ENCODE peak calls at places on chromosome 17, in five cellular contexts. Y is EL, N is GM18507, P is progenitor cell of endocrine pancreas, S is AG09319. T is an unnamed sample.

GRCh38 chr17:37106049-37106448 is 157.3 kb downstream of the AATF start:
- DNase-seq in Y (no peak), N (no peak), P (no peak), S (no peak), T (no peak)

GRCh38 chr17:68176770-68177169 is 71.1 kb upstream of the AMZ2 start:
- DNase-seq in Y (no peak), N (no peak), P (no peak), S (no peak), T (no peak)

GRCh38 chr17:10127819-10128375 is 70.5 kb downstream of the GAS7 start:
- DNase-seq in Y (peak; percentile 81), N (no peak), P (no peak), S (peak; percentile 65), T (peak; percentile 71)

GRCh38 chr17:66540131-66540781 is 237.8 kb downstream of the PRKCA start:
- DNase-seq in Y (peak; percentile 85), N (no peak), P (no peak), S (no peak), T (no peak)

GRCh38 chr17:1904273-1905052 is 74.7 kb downstream of the RPA1 start:
- DNase-seq in Y (no peak), N (no peak), P (no peak), S (no peak), T (no peak)

GRCh38 chr17:45733781-45734180 is 50.3 kb upstream of the CRHR1 start:
- DNase-seq in Y (no peak), N (no peak), P (no peak), S (no peak), T (no peak)

GRCh38 chr17:78797213-78797612 is 15.1 kb upstream of the CYTH1 start:
- DNase-seq in Y (no peak), N (no peak), P (no peak), S (no peak), T (no peak)

GRCh38 chr17:1414001-1414574 is 14.1 kb upstream of the YWHAE start:
- DNase-seq in Y (no peak), N (no peak), P (no peak), S (no peak), T (no peak)

GRCh38 chr17:10757658-10758057 is 27.8 kb upstream of the TMEM220 start:
- DNase-seq in Y (no peak), N (no peak), P (no peak), S (no peak), T (peak; percentile 26)

GRCh38 chr17:2380225-2380922 is 20.5 kb downstream of the MNT start:
- DNase-seq in Y (no peak), N (no peak), P (no peak), S (no peak), T (no peak)

T was measured in Peyer's patch.